ENCODE peak calls at places on chromosomes 11 and 22, in six cellular contexts. One of them, this sample, is unnamed.

GRCh38 chr22:35376728-35377472 is 4.0 kb upstream of the HMOX1 start:
- DNase-seq in naive thymus-derived CD8-positive, alpha-beta T cell: peak; percentile 21
- DNase-seq in stimulated activated CD4-positive, alpha-beta T cell treated with anti-CD3 and anti-CD28 coated beads, Interleukin-4, amount 100 ng/mL, for 24 hours: peak; percentile 45
- DNase-seq in effector memory CD4-positive, alpha-beta T cell: no peak
- DNase-seq in non-pigmented ciliary epithelial cell: peak; percentile 93
- DNase-seq in right lobe of liver: peak; percentile 84
- DNase-seq in this sample: peak; percentile 95

GRCh38 chr11:76513654-76514034 is 68.8 kb downstream of the EMSY start:
- DNase-seq in naive thymus-derived CD8-positive, alpha-beta T cell: no peak
- DNase-seq in effector memory CD4-positive, alpha-beta T cell: no peak
- DNase-seq in non-pigmented ciliary epithelial cell: no peak
- DNase-seq in right lobe of liver: no peak
- DNase-seq in stimulated activated CD4-positive, alpha-beta T cell treated with anti-CD3 and anti-CD28 coated beads, Interleukin-4, amount 100 ng/mL, for 24 hours: no peak
- DNase-seq in this sample: no peak

GRCh38 chr11:101439488-101439887 is 144.3 kb downstream of the TRPC6 start:
- DNase-seq in naive thymus-derived CD8-positive, alpha-beta T cell: no peak
- DNase-seq in effector memory CD4-positive, alpha-beta T cell: no peak
- DNase-seq in non-pigmented ciliary epithelial cell: no peak
- DNase-seq in right lobe of liver: no peak
- DNase-seq in stimulated activated CD4-positive, alpha-beta T cell treated with anti-CD3 and anti-CD28 coated beads, Interleukin-4, amount 100 ng/mL, for 24 hours: no peak
- DNase-seq in this sample: no peak

GRCh38 chr11:59562292-59562691 is 51.0 kb downstream of the OR4D9 start:
- DNase-seq in stimulated activated CD4-positive, alpha-beta T cell treated with anti-CD3 and anti-CD28 coated beads, Interleukin-4, amount 100 ng/mL, for 24 hours: no peak
- DNase-seq in non-pigmented ciliary epithelial cell: no peak
- DNase-seq in effector memory CD4-positive, alpha-beta T cell: no peak
- DNase-seq in naive thymus-derived CD8-positive, alpha-beta T cell: no peak
- DNase-seq in right lobe of liver: no peak
- DNase-seq in this sample: no peak

GRCh38 chr11:73114835-73115220 is 27.3 kb downstream of the FCHSD2 start:
- DNase-seq in non-pigmented ciliary epithelial cell: no peak
- DNase-seq in naive thymus-derived CD8-positive, alpha-beta T cell: no peak
- DNase-seq in stimulated activated CD4-positive, alpha-beta T cell treated with anti-CD3 and anti-CD28 coated beads, Interleukin-4, amount 100 ng/mL, for 24 hours: no peak
- DNase-seq in right lobe of liver: no peak
- DNase-seq in effector memory CD4-positive, alpha-beta T cell: no peak
- DNase-seq in this sample: no peak

GRCh38 chr22:24819941-24820461 is 14.0 kb downstream of the SGSM1 start:
- DNase-seq in non-pigmented ciliary epithelial cell: no peak
- DNase-seq in right lobe of liver: peak; percentile 70
- DNase-seq in naive thymus-derived CD8-positive, alpha-beta T cell: no peak
- DNase-seq in stimulated activated CD4-positive, alpha-beta T cell treated with anti-CD3 and anti-CD28 coated beads, Interleukin-4, amount 100 ng/mL, for 24 hours: no peak
- DNase-seq in effector memory CD4-positive, alpha-beta T cell: no peak
- DNase-seq in this sample: peak; percentile 48

GRCh38 chr11:12087075-12087775 is 23.2 kb upstream of the MICAL2 start:
- DNase-seq in naive thymus-derived CD8-positive, alpha-beta T cell: peak; percentile 24
- DNase-seq in non-pigmented ciliary epithelial cell: no peak
- DNase-seq in effector memory CD4-positive, alpha-beta T cell: peak; percentile 16
- DNase-seq in stimulated activated CD4-positive, alpha-beta T cell treated with anti-CD3 and anti-CD28 coated beads, Interleukin-4, amount 100 ng/mL, for 24 hours: peak; percentile 30
- DNase-seq in right lobe of liver: no peak
- DNase-seq in this sample: peak; percentile 68

GRCh38 chr22:22111983-22112382 is 129.4 kb upstream of the TOP3B start:
- DNase-seq in naive thymus-derived CD8-positive, alpha-beta T cell: no peak
- DNase-seq in right lobe of liver: no peak
- DNase-seq in stimulated activated CD4-positive, alpha-beta T cell treated with anti-CD3 and anti-CD28 coated beads, Interleukin-4, amount 100 ng/mL, for 24 hours: no peak
- DNase-seq in effector memory CD4-positive, alpha-beta T cell: no peak
- DNase-seq in non-pigmented ciliary epithelial cell: no peak
- DNase-seq in this sample: no peak

GRCh38 chr11:15707971-15708370 is 593.2 kb downstream of the INSC start:
- DNase-seq in non-pigmented ciliary epithelial cell: no peak
- DNase-seq in stimulated activated CD4-positive, alpha-beta T cell treated with anti-CD3 and anti-CD28 coated beads, Interleukin-4, amount 100 ng/mL, for 24 hours: no peak
- DNase-seq in naive thymus-derived CD8-positive, alpha-beta T cell: no peak
- DNase-seq in right lobe of liver: peak; percentile 89
- DNase-seq in effector memory CD4-positive, alpha-beta T cell: no peak
- DNase-seq in this sample: peak; percentile 51

GRCh38 chr11:1116666-1117390 is 40.9 kb upstream of the MUC5AC start:
- DNase-seq in naive thymus-derived CD8-positive, alpha-beta T cell: no peak
- DNase-seq in stimulated activated CD4-positive, alpha-beta T cell treated with anti-CD3 and anti-CD28 coated beads, Interleukin-4, amount 100 ng/mL, for 24 hours: no peak
- DNase-seq in right lobe of liver: peak; percentile 34
- DNase-seq in non-pigmented ciliary epithelial cell: no peak
- DNase-seq in effector memory CD4-positive, alpha-beta T cell: no peak
- DNase-seq in this sample: no peak

GRCh38 chr22:37568448-37569008 is 8.2 kb downstream of the CDC42EP1 start:
- DNase-seq in non-pigmented ciliary epithelial cell: no peak
- DNase-seq in stimulated activated CD4-positive, alpha-beta T cell treated with anti-CD3 and anti-CD28 coated beads, Interleukin-4, amount 100 ng/mL, for 24 hours: no peak
- DNase-seq in right lobe of liver: no peak
- DNase-seq in naive thymus-derived CD8-positive, alpha-beta T cell: no peak
- DNase-seq in effector memory CD4-positive, alpha-beta T cell: no peak
- DNase-seq in this sample: no peak

GRCh38 chr22:22397875-22398524 is 110.5 kb downstream of the ZNF280B start:
- DNase-seq in naive thymus-derived CD8-positive, alpha-beta T cell: no peak
- DNase-seq in non-pigmented ciliary epithelial cell: no peak
- DNase-seq in right lobe of liver: no peak
- DNase-seq in effector memory CD4-positive, alpha-beta T cell: no peak
- DNase-seq in stimulated activated CD4-positive, alpha-beta T cell treated with anti-CD3 and anti-CD28 coated beads, Interleukin-4, amount 100 ng/mL, for 24 hours: no peak
- DNase-seq in this sample: no peak

GRCh38 chr11:123219066-123219697 is 24.1 kb upstream of the CLMP start:
- DNase-seq in effector memory CD4-positive, alpha-beta T cell: no peak
- DNase-seq in stimulated activated CD4-positive, alpha-beta T cell treated with anti-CD3 and anti-CD28 coated beads, Interleukin-4, amount 100 ng/mL, for 24 hours: no peak
- DNase-seq in naive thymus-derived CD8-positive, alpha-beta T cell: no peak
- DNase-seq in non-pigmented ciliary epithelial cell: no peak
- DNase-seq in right lobe of liver: no peak
- DNase-seq in this sample: no peak

GRCh38 chr11:123061403-123062157 is at the start of gene HSPA8:
- DNase-seq in effector memory CD4-positive, alpha-beta T cell: peak; percentile 41
- DNase-seq in right lobe of liver: peak; percentile 83
- DNase-seq in naive thymus-derived CD8-positive, alpha-beta T cell: peak; percentile 44
- DNase-seq in stimulated activated CD4-positive, alpha-beta T cell treated with anti-CD3 and anti-CD28 coated beads, Interleukin-4, amount 100 ng/mL, for 24 hours: peak; percentile 77
- DNase-seq in non-pigmented ciliary epithelial cell: no peak
- DNase-seq in this sample: peak; percentile 85

GRCh38 chr11:74319139-74319538 is 7.7 kb upstream of the P4HA3 start:
- DNase-seq in naive thymus-derived CD8-positive, alpha-beta T cell: no peak
- DNase-seq in right lobe of liver: no peak
- DNase-seq in stimulated activated CD4-positive, alpha-beta T cell treated with anti-CD3 and anti-CD28 coated beads, Interleukin-4, amount 100 ng/mL, for 24 hours: no peak
- DNase-seq in non-pigmented ciliary epithelial cell: peak; percentile 87
- DNase-seq in effector memory CD4-positive, alpha-beta T cell: no peak
- DNase-seq in this sample: no peak

GRCh38 chr11:28911829-28912228 is 803.6 kb downstream of the METTL15 start:
- DNase-seq in effector memory CD4-positive, alpha-beta T cell: no peak
- DNase-seq in naive thymus-derived CD8-positive, alpha-beta T cell: no peak
- DNase-seq in stimulated activated CD4-positive, alpha-beta T cell treated with anti-CD3 and anti-CD28 coated beads, Interleukin-4, amount 100 ng/mL, for 24 hours: no peak
- DNase-seq in non-pigmented ciliary epithelial cell: no peak
- DNase-seq in right lobe of liver: no peak
- DNase-seq in this sample: no peak

GRCh38 chr22:24230911-24231656 is 13.8 kb downstream of the GGT5 start:
- DNase-seq in naive thymus-derived CD8-positive, alpha-beta T cell: peak; percentile 58
- DNase-seq in right lobe of liver: peak; percentile 67
- DNase-seq in non-pigmented ciliary epithelial cell: no peak
- DNase-seq in effector memory CD4-positive, alpha-beta T cell: peak; percentile 26
- DNase-seq in stimulated activated CD4-positive, alpha-beta T cell treated with anti-CD3 and anti-CD28 coated beads, Interleukin-4, amount 100 ng/mL, for 24 hours: peak; percentile 71
- DNase-seq in this sample: peak; percentile 82

GRCh38 chr11:44417756-44418437 is 108.0 kb upstream of the ALX4 start:
- DNase-seq in naive thymus-derived CD8-positive, alpha-beta T cell: no peak
- DNase-seq in non-pigmented ciliary epithelial cell: no peak
- DNase-seq in right lobe of liver: no peak
- DNase-seq in stimulated activated CD4-positive, alpha-beta T cell treated with anti-CD3 and anti-CD28 coated beads, Interleukin-4, amount 100 ng/mL, for 24 hours: no peak
- DNase-seq in effector memory CD4-positive, alpha-beta T cell: no peak
- DNase-seq in this sample: no peak

GRCh38 chr11:35598254-35599125 is 19.8 kb upstream of the FJX1 start:
- DNase-seq in stimulated activated CD4-positive, alpha-beta T cell treated with anti-CD3 and anti-CD28 coated beads, Interleukin-4, amount 100 ng/mL, for 24 hours: no peak
- DNase-seq in naive thymus-derived CD8-positive, alpha-beta T cell: no peak
- DNase-seq in right lobe of liver: no peak
- DNase-seq in non-pigmented ciliary epithelial cell: no peak
- DNase-seq in effector memory CD4-positive, alpha-beta T cell: no peak
- DNase-seq in this sample: no peak

GRCh38 chr22:37303821-37304274 is 21.5 kb downstream of the CYTH4 start:
- DNase-seq in stimulated activated CD4-positive, alpha-beta T cell treated with anti-CD3 and anti-CD28 coated beads, Interleukin-4, amount 100 ng/mL, for 24 hours: peak; percentile 84
- DNase-seq in non-pigmented ciliary epithelial cell: peak; percentile 80
- DNase-seq in naive thymus-derived CD8-positive, alpha-beta T cell: no peak
- DNase-seq in effector memory CD4-positive, alpha-beta T cell: no peak
- DNase-seq in right lobe of liver: no peak
- DNase-seq in this sample: peak; percentile 66

GRCh38 chr22:48800036-48800885 is 1027.4 kb downstream of the BRD1 start:
- DNase-seq in naive thymus-derived CD8-positive, alpha-beta T cell: no peak
- DNase-seq in non-pigmented ciliary epithelial cell: no peak
- DNase-seq in effector memory CD4-positive, alpha-beta T cell: no peak
- DNase-seq in right lobe of liver: no peak
- DNase-seq in stimulated activated CD4-positive, alpha-beta T cell treated with anti-CD3 and anti-CD28 coated beads, Interleukin-4, amount 100 ng/mL, for 24 hours: no peak
- DNase-seq in this sample: no peak

GRCh38 chr11:77113382-77114088 is 10.9 kb downstream of the OMP start:
- DNase-seq in non-pigmented ciliary epithelial cell: no peak
- DNase-seq in right lobe of liver: peak; percentile 47
- DNase-seq in stimulated activated CD4-positive, alpha-beta T cell treated with anti-CD3 and anti-CD28 coated beads, Interleukin-4, amount 100 ng/mL, for 24 hours: no peak
- DNase-seq in naive thymus-derived CD8-positive, alpha-beta T cell: no peak
- DNase-seq in effector memory CD4-positive, alpha-beta T cell: no peak
- DNase-seq in this sample: no peak

This sample was measured in lower lobe of right lung.